ENCODE peak calls at places on chromosomes 12 and 14, in four cellular contexts. A is naive thymus-derived CD8-positive, alpha-beta T cell; B is OCI-LY7; W is NCI-H510A treated with DMSO at 0.1 percent for 48 hours. O is an unnamed sample.

GRCh38 chr12:103373088-103373523 is 122.7 kb downstream of the C12orf42 start:
- DNase-seq in A (peak), B (no peak), W (peak), O (no peak)

GRCh38 chr12:125136702-125137101 is 71.5 kb downstream of the AACS start:
- DNase-seq in A (no peak), B (no peak), W (no peak), O (no peak)

GRCh38 chr14:105340821-105341408 is 26.4 kb downstream of the PACS2 start:
- DNase-seq in A (no peak), B (no peak), W (no peak), O (no peak)

GRCh38 chr12:19946549-19946948 is 421.8 kb upstream of the PDE3A start:
- DNase-seq in A (no peak), B (no peak), W (peak), O (no peak)

GRCh38 chr12:39780527-39781446 is 161.2 kb upstream of the ABCD2 start:
- DNase-seq in A (no peak), B (no peak), W (no peak), O (no peak)

GRCh38 chr12:65881348-65881961 is 57.2 kb downstream of the HMGA2 start:
- DNase-seq in A (no peak), B (no peak), W (no peak), O (no peak)

GRCh38 chr14:100762901-100763300 is 36.2 kb downstream of the DLK1 start:
- DNase-seq in A (no peak), B (no peak), W (no peak), O (no peak)

GRCh38 chr14:74964787-74965769 is 9.7 kb upstream of the PGF start:
- DNase-seq in A (no peak), B (no peak), W (no peak), O (no peak)

GRCh38 chr12:88419794-88420193 is 160.5 kb downstream of the KITLG start:
- DNase-seq in A (no peak), B (no peak), W (no peak), O (no peak)

O was measured in spleen.